ENCODE peak calls at places on chromosomes 1 and 21, in five cellular contexts. L is GM23338; T is mesothelial cell of epicardium; Y is activated CD8-positive, alpha-beta T cell treated with anti-CD3 and anti-CD28 coated beads for 36 hours; N is GM12865. K is an unnamed sample.
A peak's percentile ranks its signal among the peaks of the same experiment; 100 is the strongest.

GRCh38 chr1:210448293-210448892 is 119.7 kb downstream of the HHAT start:
- DNase-seq in L (peak; percentile 80), T (no peak), Y (peak; percentile 49), N (peak; percentile 57), K (peak; percentile 34)

GRCh38 chr1:236753554-236753953 is 41.5 kb upstream of the MTR start:
- DNase-seq in L (peak; percentile 71), T (no peak), Y (peak; percentile 19), N (peak; percentile 31), K (no peak)

GRCh38 chr1:10726355-10726754 is 70.1 kb downstream of the CASZ1 start:
- DNase-seq in L (no peak), T (no peak), Y (no peak), N (no peak), K (no peak)

GRCh38 chr1:204094262-204095247 is 21.6 kb downstream of the SOX13 start:
- DNase-seq in L (peak; percentile 74), T (no peak), Y (no peak), N (no peak), K (no peak)

GRCh38 chr1:111989531-111990025 is at the start of gene KCND3:
- DNase-seq in L (peak; percentile 42), T (peak; percentile 23), Y (peak; percentile 12), N (peak; percentile 4), K (peak; percentile 20)

GRCh38 chr21:36851121-36851520 is 115.3 kb downstream of the HLCS start:
- DNase-seq in L (no peak), T (no peak), Y (no peak), N (no peak), K (no peak)

GRCh38 chr1:165444897-165445370 is at the start of gene RXRG:
- DNase-seq in L (peak; percentile 74), T (peak; percentile 27), Y (peak; percentile 48), N (no peak), K (no peak)

GRCh38 chr1:109863699-109864062 is 47.0 kb upstream of the CSF1 start:
- DNase-seq in L (no peak), T (no peak), Y (no peak), N (no peak), K (no peak)

GRCh38 chr1:218752126-218752525 is 407.0 kb downstream of the TGFB2 start:
- DNase-seq in L (no peak), T (no peak), Y (no peak), N (no peak), K (no peak)

GRCh38 chr21:35232545-35233176 is 183.6 kb upstream of the RUNX1 start:
- DNase-seq in L (no peak), T (no peak), Y (no peak), N (no peak), K (no peak)

GRCh38 chr1:78624035-78624434 is 3.8 kb downstream of the IFI44L start:
- DNase-seq in L (no peak), T (no peak), Y (no peak), N (no peak), K (no peak)

GRCh38 chr1:57300186-57300585 is 123.7 kb downstream of the DAB1 start:
- DNase-seq in L (peak; percentile 38), T (no peak), Y (no peak), N (no peak), K (no peak)

GRCh38 chr21:39176312-39176711 is 6.9 kb downstream of the PSMG1 start:
- DNase-seq in L (no peak), T (no peak), Y (no peak), N (no peak), K (no peak)

GRCh38 chr1:199242601-199243000 is 603.8 kb downstream of the PTPRC start:
- DNase-seq in L (no peak), T (no peak), Y (no peak), N (no peak), K (no peak)

GRCh38 chr1:230356869-230357778 is 69.0 kb downstream of the PGBD5 start:
- DNase-seq in L (no peak), T (no peak), Y (no peak), N (no peak), K (no peak)

GRCh38 chr1:155086182-155086741 is 7.6 kb downstream of the EFNA3 start:
- DNase-seq in L (peak; percentile 82), T (peak; percentile 68), Y (peak; percentile 93), N (peak; percentile 82), K (peak; percentile 85)

GRCh38 chr1:65170511-65171142 is 22.6 kb downstream of the AK4 start:
- DNase-seq in L (no peak), T (no peak), Y (no peak), N (no peak), K (no peak)

GRCh38 chr1:23798662-23799142 is 1.9 kb downstream of the GALE start:
- DNase-seq in L (peak; percentile 67), T (no peak), Y (peak; percentile 27), N (no peak), K (no peak)

GRCh38 chr21:30102881-30103280 is 63.7 kb downstream of the CLDN17 start:
- DNase-seq in L (no peak), T (no peak), Y (no peak), N (no peak), K (no peak)

GRCh38 chr1:230572121-230573083 is 69.9 kb upstream of the COG2 start:
- DNase-seq in L (peak; percentile 33), T (no peak), Y (no peak), N (no peak), K (no peak)

GRCh38 chr21:34639882-34640788 is 25.2 kb upstream of the RCAN1 start:
- DNase-seq in L (no peak), T (no peak), Y (peak; percentile 65), N (peak; percentile 86), K (peak; percentile 44)

GRCh38 chr1:109754738-109755137 is 9.0 kb downstream of the EPS8L3 start:
- DNase-seq in L (no peak), T (no peak), Y (no peak), N (no peak), K (no peak)

GRCh38 chr1:180270767-180271639 is 40.9 kb downstream of the LHX4 start:
- DNase-seq in L (peak; percentile 27), T (no peak), Y (no peak), N (no peak), K (no peak)

GRCh38 chr1:180268556-180269044 is 38.5 kb downstream of the LHX4 start:
- DNase-seq in L (peak; percentile 57), T (no peak), Y (no peak), N (no peak), K (no peak)

GRCh38 chr1:180267761-180268555 is 37.9 kb downstream of the LHX4 start:
- DNase-seq in L (no peak), T (no peak), Y (no peak), N (no peak), K (no peak)

GRCh38 chr1:180271640-180272255 is 41.7 kb downstream of the LHX4 start:
- DNase-seq in L (no peak), T (no peak), Y (no peak), N (no peak), K (no peak)

GRCh38 chr1:180269848-180270766 is 40.0 kb downstream of the LHX4 start:
- DNase-seq in L (peak; percentile 85), T (no peak), Y (no peak), N (no peak), K (no peak)
- TF ChIP-seq CTCF in L (peak; percentile 66), T (no peak), Y (no peak), N (no peak), K (no peak)

GRCh38 chr1:182787002-182787324 is 2.6 kb upstream of the NPL start:
- DNase-seq in L (no peak), T (no peak), Y (no peak), N (no peak), K (no peak)
- TF ChIP-seq CTCF in L (no peak), T (no peak), Y (no peak), N (no peak), K (no peak)

DNA sequence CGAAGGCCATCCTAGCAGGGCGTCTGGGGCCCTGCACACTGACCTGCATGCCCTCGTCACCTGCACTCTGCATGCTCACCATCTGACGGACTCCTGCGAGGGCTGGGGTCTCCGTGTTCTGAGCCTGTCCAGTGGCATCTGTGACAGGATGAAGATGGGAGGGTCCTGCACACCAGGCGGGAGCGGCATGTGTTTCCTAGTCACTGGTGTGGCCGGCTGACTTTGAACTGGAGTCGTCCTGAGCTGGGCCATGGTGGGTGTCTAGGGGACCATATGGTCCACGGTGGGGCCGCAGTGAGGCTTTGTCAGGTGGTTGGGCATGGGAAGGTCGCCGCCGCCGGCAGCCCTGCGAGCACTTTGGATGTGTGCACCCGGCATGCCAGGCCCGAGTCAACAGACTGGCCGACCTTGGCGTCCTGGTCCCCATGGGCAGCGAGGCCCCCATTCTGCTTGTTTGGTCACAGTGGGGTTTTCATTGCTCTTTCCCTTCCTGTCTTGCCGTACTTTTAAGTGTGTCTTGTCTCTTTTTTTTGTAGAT is 16.7 kb upstream of the DIP2A start:
- DNase-seq in L (no peak), T (no peak), Y (no peak), N (no peak), K (no peak)
- TF ChIP-seq CTCF in L (no peak), T (no peak), Y (no peak), N (no peak), K (no peak)

DNA sequence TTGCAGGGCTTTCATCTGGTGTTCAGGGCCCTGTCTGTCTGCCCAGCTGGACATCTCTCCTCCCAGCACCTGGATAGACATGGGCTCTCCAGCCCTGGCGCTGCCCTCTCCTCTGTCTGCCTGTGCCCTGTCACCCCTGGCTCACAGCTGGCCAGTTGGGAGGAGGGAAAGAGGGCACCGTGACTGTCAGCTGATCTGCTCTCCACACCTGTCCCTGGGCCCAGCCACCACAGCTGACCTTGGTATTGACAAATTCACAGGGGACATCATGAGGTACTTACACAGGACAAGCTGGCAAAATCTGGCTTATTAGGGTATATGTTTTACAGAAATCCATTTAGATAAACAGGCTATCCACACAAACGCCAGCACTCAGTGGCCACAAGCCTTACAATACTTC is 8.3 kb downstream of the TNR start:
- DNase-seq in L (no peak), T (no peak), Y (no peak), N (no peak), K (no peak)
- TF ChIP-seq CTCF in L (no peak), T (no peak), Y (no peak), N (no peak), K (no peak)